ENCODE peak calls at places on chromosomes 12 and 14, in six cellular contexts. One of them, this sample, is unnamed.

GRCh38 chr14:86086962-86087361 is 557.0 kb downstream of the FLRT2 start:
- DNase-seq in IMR-90: no peak
- DNase-seq in trophoblast cell: no peak
- DNase-seq in mesenchymal stem cell: no peak
- DNase-seq in H1: no peak
- DNase-seq in neuronal stem cell: no peak
- DNase-seq in this sample: no peak

GRCh38 chr14:72476657-72477499 is 417.0 kb downstream of the DPF3 start:
- DNase-seq in trophoblast cell: peak
- DNase-seq in mesenchymal stem cell: peak
- DNase-seq in H1: no peak
- DNase-seq in neuronal stem cell: no peak
- DNase-seq in IMR-90: peak
- DNase-seq in this sample: peak

GRCh38 chr14:90483551-90483950 is 86.7 kb downstream of the CALM1 start:
- DNase-seq in mesenchymal stem cell: no peak
- DNase-seq in H1: no peak
- DNase-seq in trophoblast cell: no peak
- DNase-seq in neuronal stem cell: no peak
- DNase-seq in IMR-90: no peak
- DNase-seq in this sample: peak

GRCh38 chr14:99260116-99260515 is 11.9 kb downstream of the BCL11B start:
- DNase-seq in trophoblast cell: no peak
- DNase-seq in mesenchymal stem cell: no peak
- DNase-seq in IMR-90: no peak
- DNase-seq in neuronal stem cell: no peak
- DNase-seq in H1: no peak
- DNase-seq in this sample: no peak

GRCh38 chr12:104414581-104415305 is 42.0 kb upstream of the CHST11 start:
- DNase-seq in IMR-90: no peak
- DNase-seq in H1: no peak
- DNase-seq in neuronal stem cell: no peak
- DNase-seq in trophoblast cell: peak
- DNase-seq in mesenchymal stem cell: no peak
- DNase-seq in this sample: peak

GRCh38 chr12:48105867-48106563 is at the start of gene SENP1:
- DNase-seq in trophoblast cell: peak
- DNase-seq in neuronal stem cell: peak
- DNase-seq in H1: peak
- DNase-seq in mesenchymal stem cell: peak
- DNase-seq in IMR-90: peak
- DNase-seq in this sample: peak

GRCh38 chr14:89954045-89955021 is at the start of gene EFCAB11:
- DNase-seq in mesenchymal stem cell: peak
- DNase-seq in H1: peak
- DNase-seq in neuronal stem cell: peak
- DNase-seq in trophoblast cell: peak
- DNase-seq in IMR-90: peak
- DNase-seq in this sample: peak

GRCh38 chr12:57983858-57984505 is 42.6 kb downstream of the ATP23 start:
- DNase-seq in neuronal stem cell: no peak
- DNase-seq in mesenchymal stem cell: no peak
- DNase-seq in H1: no peak
- DNase-seq in trophoblast cell: peak
- DNase-seq in IMR-90: no peak
- DNase-seq in this sample: no peak

GRCh38 chr14:75126679-75127473 is at the start of gene NEK9:
- DNase-seq in IMR-90: peak
- DNase-seq in H1: peak
- DNase-seq in mesenchymal stem cell: peak
- DNase-seq in neuronal stem cell: peak
- DNase-seq in trophoblast cell: peak
- DNase-seq in this sample: peak

GRCh38 chr12:81176796-81177195 is 98.9 kb downstream of the ACSS3 start:
- DNase-seq in mesenchymal stem cell: no peak
- DNase-seq in trophoblast cell: no peak
- DNase-seq in neuronal stem cell: no peak
- DNase-seq in IMR-90: no peak
- DNase-seq in H1: no peak
- DNase-seq in this sample: no peak

GRCh38 chr12:100753837-100754236 is 40.7 kb upstream of the ANO4 start:
- DNase-seq in trophoblast cell: no peak
- DNase-seq in H1: no peak
- DNase-seq in neuronal stem cell: no peak
- DNase-seq in IMR-90: peak
- DNase-seq in mesenchymal stem cell: no peak
- DNase-seq in this sample: no peak

GRCh38 chr14:99672506-99673327 is 11.4 kb upstream of the CYP46A1 start:
- DNase-seq in mesenchymal stem cell: no peak
- DNase-seq in IMR-90: no peak
- DNase-seq in neuronal stem cell: no peak
- DNase-seq in trophoblast cell: no peak
- DNase-seq in H1: no peak
- DNase-seq in this sample: no peak

GRCh38 chr12:53825246-53826081 is 73.7 kb upstream of the CISTR start:
- DNase-seq in H1: no peak
- DNase-seq in trophoblast cell: no peak
- DNase-seq in IMR-90: peak
- DNase-seq in mesenchymal stem cell: peak
- DNase-seq in neuronal stem cell: no peak
- DNase-seq in this sample: no peak

GRCh38 chr12:113932411-113933196 is 33.5 kb downstream of the RBM19 start:
- DNase-seq in H1: no peak
- DNase-seq in trophoblast cell: no peak
- DNase-seq in neuronal stem cell: no peak
- DNase-seq in mesenchymal stem cell: peak
- DNase-seq in IMR-90: peak
- DNase-seq in this sample: no peak

GRCh38 chr12:18576104-18576622 is 161.6 kb downstream of the PLCZ1 start:
- DNase-seq in H1: no peak
- DNase-seq in IMR-90: peak
- DNase-seq in neuronal stem cell: no peak
- DNase-seq in mesenchymal stem cell: no peak
- DNase-seq in trophoblast cell: peak
- DNase-seq in this sample: no peak

GRCh38 chr14:88667555-88668273 is 104.9 kb downstream of the ZC3H14 start:
- DNase-seq in mesenchymal stem cell: peak
- DNase-seq in H1: peak
- DNase-seq in trophoblast cell: peak
- DNase-seq in IMR-90: peak
- DNase-seq in neuronal stem cell: peak
- DNase-seq in this sample: peak

GRCh38 chr12:118237908-118238307 is 102.0 kb downstream of the PEBP1 start:
- DNase-seq in neuronal stem cell: no peak
- DNase-seq in IMR-90: peak
- DNase-seq in H1: no peak
- DNase-seq in trophoblast cell: peak
- DNase-seq in mesenchymal stem cell: peak
- DNase-seq in this sample: no peak

GRCh38 chr12:94783862-94784261 is 133.5 kb upstream of the TMCC3 start:
- DNase-seq in H1: no peak
- DNase-seq in mesenchymal stem cell: no peak
- DNase-seq in neuronal stem cell: no peak
- DNase-seq in IMR-90: peak
- DNase-seq in trophoblast cell: no peak
- DNase-seq in this sample: no peak

GRCh38 chr12:51000245-51000644 is 25.9 kb downstream of the SLC11A2 start:
- DNase-seq in H1: no peak
- DNase-seq in trophoblast cell: no peak
- DNase-seq in neuronal stem cell: no peak
- DNase-seq in mesenchymal stem cell: no peak
- DNase-seq in IMR-90: peak
- DNase-seq in this sample: no peak

GRCh38 chr14:88310457-88310856 is 12.6 kb downstream of the KCNK10 start:
- DNase-seq in IMR-90: no peak
- DNase-seq in neuronal stem cell: peak
- DNase-seq in mesenchymal stem cell: no peak
- DNase-seq in H1: no peak
- DNase-seq in trophoblast cell: no peak
- DNase-seq in this sample: no peak

GRCh38 chr14:41899416-41899815 is 292.7 kb downstream of the LRFN5 start:
- DNase-seq in H1: no peak
- DNase-seq in mesenchymal stem cell: peak
- DNase-seq in trophoblast cell: no peak
- DNase-seq in neuronal stem cell: no peak
- DNase-seq in IMR-90: peak
- DNase-seq in this sample: no peak

GRCh38 chr12:68376901-68377300 is 44.7 kb upstream of the MDM1 start:
- DNase-seq in neuronal stem cell: no peak
- DNase-seq in H1: no peak
- DNase-seq in IMR-90: no peak
- DNase-seq in trophoblast cell: no peak
- DNase-seq in mesenchymal stem cell: no peak
- DNase-seq in this sample: no peak

GRCh38 chr12:68370667-68371066 is 38.5 kb upstream of the MDM1 start:
- DNase-seq in mesenchymal stem cell: no peak
- DNase-seq in H1: no peak
- DNase-seq in IMR-90: no peak
- DNase-seq in trophoblast cell: no peak
- DNase-seq in neuronal stem cell: no peak
- DNase-seq in this sample: no peak

GRCh38 chr12:68375701-68376469 is 43.7 kb upstream of the MDM1 start:
- DNase-seq in trophoblast cell: no peak
- DNase-seq in IMR-90: peak
- DNase-seq in mesenchymal stem cell: no peak
- DNase-seq in neuronal stem cell: no peak
- DNase-seq in H1: no peak
- DNase-seq in this sample: no peak

GRCh38 chr12:68374315-68374982 is 42.3 kb upstream of the MDM1 start:
- DNase-seq in neuronal stem cell: no peak
- DNase-seq in mesenchymal stem cell: no peak
- DNase-seq in H1: no peak
- DNase-seq in trophoblast cell: peak
- DNase-seq in IMR-90: no peak
- DNase-seq in this sample: no peak

DNA sequence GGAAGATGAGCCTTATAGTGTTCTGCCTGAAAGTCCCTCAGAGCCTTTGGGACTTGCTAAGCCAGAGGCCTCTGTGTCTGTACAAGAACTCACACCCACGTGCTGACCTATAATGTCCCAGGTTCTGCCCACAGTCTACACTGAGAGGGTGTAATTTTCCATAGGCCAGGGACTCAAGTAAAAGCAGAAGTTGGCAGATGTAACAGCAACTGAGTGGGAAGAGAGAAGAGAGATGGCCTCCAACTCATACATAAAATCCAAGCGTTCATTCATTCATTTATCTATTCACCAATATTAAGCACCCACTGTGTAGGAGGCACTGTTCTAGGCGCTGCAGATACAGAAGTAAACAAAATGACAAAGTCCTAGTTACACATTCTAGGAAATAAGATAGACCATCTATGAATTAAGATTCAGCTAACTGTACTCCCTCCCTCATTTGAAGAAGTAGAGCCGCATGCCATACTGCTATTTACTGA is 41.7 kb upstream of the MDM1 start:
- DNase-seq in mesenchymal stem cell: no peak
- DNase-seq in trophoblast cell: no peak
- DNase-seq in IMR-90: no peak
- DNase-seq in H1: no peak
- DNase-seq in neuronal stem cell: no peak
- DNase-seq in this sample: no peak
- H3K14ac ChIP-seq in mesenchymal stem cell: no peak
- H3K14ac ChIP-seq in trophoblast cell: no peak
- H3K14ac ChIP-seq in IMR-90: no peak
- H3K14ac ChIP-seq in H1: no peak
- H3K14ac ChIP-seq in neuronal stem cell: no peak
- H3K14ac ChIP-seq in this sample: no peak

GRCh38 chr14:54309615-54310014 is 87.2 kb upstream of the CDKN3 start:
- DNase-seq in H1: no peak
- DNase-seq in trophoblast cell: no peak
- DNase-seq in neuronal stem cell: no peak
- DNase-seq in mesenchymal stem cell: no peak
- DNase-seq in IMR-90: no peak
- DNase-seq in this sample: no peak
- H3K18ac ChIP-seq in H1: no peak
- H3K18ac ChIP-seq in trophoblast cell: no peak
- H3K18ac ChIP-seq in neuronal stem cell: no peak
- H3K18ac ChIP-seq in mesenchymal stem cell: no peak
- H3K18ac ChIP-seq in IMR-90: no peak
- H3K18ac ChIP-seq in this sample: no peak

DNA sequence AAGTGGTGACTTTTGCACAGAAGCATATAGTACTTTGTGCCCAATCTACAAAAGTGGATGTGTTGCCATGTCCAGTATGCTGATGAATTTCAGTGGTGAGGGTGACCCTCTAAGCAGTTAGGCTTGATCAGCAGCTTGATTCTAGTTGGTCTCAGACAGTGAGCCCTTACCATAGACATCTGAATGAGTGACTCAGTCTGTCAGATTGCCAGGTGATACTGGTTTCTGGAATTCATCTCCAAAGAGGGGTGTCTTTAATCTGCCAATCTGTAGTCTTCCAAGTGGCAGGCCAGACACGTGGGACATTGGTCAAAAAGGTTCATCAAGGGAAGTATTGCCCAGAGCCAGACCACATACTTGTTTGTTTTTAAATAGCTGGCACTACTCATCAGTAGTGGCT is 187.4 kb upstream of the SLC16A7 start:
- DNase-seq in mesenchymal stem cell: peak
- DNase-seq in H1: no peak
- DNase-seq in trophoblast cell: no peak
- DNase-seq in neuronal stem cell: no peak
- DNase-seq in IMR-90: peak
- DNase-seq in this sample: no peak
- H3K14ac ChIP-seq in mesenchymal stem cell: no peak
- H3K14ac ChIP-seq in H1: no peak
- H3K14ac ChIP-seq in trophoblast cell: no peak
- H3K14ac ChIP-seq in neuronal stem cell: no peak
- H3K14ac ChIP-seq in IMR-90: no peak
- H3K14ac ChIP-seq in this sample: no peak

GRCh38 chr12:82867782-82868505 is 181.2 kb downstream of the TMTC2 start:
- DNase-seq in trophoblast cell: peak
- DNase-seq in mesenchymal stem cell: no peak
- DNase-seq in neuronal stem cell: no peak
- DNase-seq in IMR-90: no peak
- DNase-seq in H1: no peak
- DNase-seq in this sample: no peak
- H3K18ac ChIP-seq in trophoblast cell: no peak
- H3K18ac ChIP-seq in mesenchymal stem cell: no peak
- H3K18ac ChIP-seq in neuronal stem cell: no peak
- H3K18ac ChIP-seq in IMR-90: no peak
- H3K18ac ChIP-seq in H1: no peak
- H3K18ac ChIP-seq in this sample: no peak

GRCh38 chr12:64699504-64700115 is 59.6 kb downstream of the GNS start:
- DNase-seq in IMR-90: no peak
- DNase-seq in trophoblast cell: peak
- DNase-seq in mesenchymal stem cell: no peak
- DNase-seq in H1: no peak
- DNase-seq in neuronal stem cell: no peak
- DNase-seq in this sample: no peak
- H3K14ac ChIP-seq in IMR-90: no peak
- H3K14ac ChIP-seq in trophoblast cell: no peak
- H3K14ac ChIP-seq in mesenchymal stem cell: no peak
- H3K14ac ChIP-seq in H1: no peak
- H3K14ac ChIP-seq in neuronal stem cell: no peak
- H3K14ac ChIP-seq in this sample: no peak